ENCODE peak calls at places on chromosomes 5 and 9, in four cellular contexts. J, L, D and F are unnamed samples.

GRCh38 chr5:137236266-137236665 is 262.9 kb downstream of the SPOCK1 start:
- DNase-seq in D (no peak), L (no peak), J (no peak), F (no peak)

GRCh38 chr5:173327084-173327947 is 898 bp downstream of the STC2 start:
- DNase-seq in L (no peak), D (peak; percentile 32), J (peak; percentile 47), F (no peak)

GRCh38 chr5:52682492-52682891 is 105.2 kb upstream of the ITGA1 start:
- DNase-seq in L (no peak), D (no peak), J (no peak), F (no peak)

GRCh38 chr9:106757539-106757938 is 105.4 kb upstream of the ZNF462 start:
- DNase-seq in J (no peak), L (no peak), D (no peak), F (no peak)

GRCh38 chr9:77981332-77981731 is 50.3 kb downstream of the GNAQ start:
- DNase-seq in D (no peak), J (peak; percentile 19), L (peak; percentile 57), F (no peak)

GRCh38 chr5:98309785-98310566 is 463.5 kb upstream of the RGMB start:
- DNase-seq in L (peak; percentile 25), J (peak; percentile 6), D (peak; percentile 38), F (peak; percentile 91)

GRCh38 chr9:135798303-135798585 is 96.3 kb downstream of the KCNT1 start:
- DNase-seq in D (no peak), L (no peak), J (no peak), F (no peak)

GRCh38 chr9:108709922-108710321 is 145.9 kb downstream of the ACTL7B start:
- DNase-seq in D (no peak), J (no peak), L (no peak), F (no peak)

GRCh38 chr5:121949885-121950284 is 11.9 kb upstream of the SRFBP1 start:
- DNase-seq in L (peak; percentile 36), J (peak; percentile 20), D (peak; percentile 49), F (peak; percentile 24)

GRCh38 chr5:175460126-175460525 is 16.1 kb upstream of the DRD1 start:
- DNase-seq in D (no peak), J (no peak), L (no peak), F (no peak)